ENCODE peak calls at places on chromosomes 4 and X, in nine cellular contexts. One of them, this sample, is unnamed.

GRCh38 chr4:61500883-61501282 is 300.8 kb downstream of the ADGRL3 start:
- DNase-seq in activated CD8-positive, alpha-beta memory T cell treated with anti-CD3 and anti-CD28 coated beads, Interleukin-2, amount 50 U/mL, for 48 hours: no peak
- DNase-seq in NCI-H510A: no peak
- DNase-seq in NCI-H1417: no peak
- DNase-seq in NAMALWA: no peak
- DNase-seq in iPS-NIHi11: no peak
- DNase-seq in GM13976: no peak
- DNase-seq in stimulated activated CD4-positive, alpha-beta T cell treated with anti-CD3 and anti-CD28 coated beads, Interleukin-2, amount 100 ng/mL, for 24 hours: no peak
- DNase-seq in PC-3: peak
- DNase-seq in this sample: peak

GRCh38 chr4:788006-788635 is 37.8 kb downstream of the CPLX1 start:
- DNase-seq in activated CD8-positive, alpha-beta memory T cell treated with anti-CD3 and anti-CD28 coated beads, Interleukin-2, amount 50 U/mL, for 48 hours: no peak
- DNase-seq in NCI-H510A: no peak
- DNase-seq in NCI-H1417: no peak
- DNase-seq in NAMALWA: no peak
- DNase-seq in iPS-NIHi11: no peak
- DNase-seq in GM13976: no peak
- DNase-seq in stimulated activated CD4-positive, alpha-beta T cell treated with anti-CD3 and anti-CD28 coated beads, Interleukin-2, amount 100 ng/mL, for 24 hours: no peak
- DNase-seq in PC-3: no peak
- DNase-seq in this sample: no peak

GRCh38 chrX:120790118-120790517 is 85.5 kb downstream of the CT47B1 start:
- DNase-seq in activated CD8-positive, alpha-beta memory T cell treated with anti-CD3 and anti-CD28 coated beads, Interleukin-2, amount 50 U/mL, for 48 hours: no peak
- DNase-seq in NCI-H510A: peak
- DNase-seq in NCI-H1417: peak
- DNase-seq in NAMALWA: peak
- DNase-seq in iPS-NIHi11: peak
- DNase-seq in GM13976: peak
- DNase-seq in stimulated activated CD4-positive, alpha-beta T cell treated with anti-CD3 and anti-CD28 coated beads, Interleukin-2, amount 100 ng/mL, for 24 hours: peak
- DNase-seq in PC-3: peak
- DNase-seq in this sample: peak

GRCh38 chrX:32708542-32708941 is 502.8 kb downstream of the DMD start:
- DNase-seq in activated CD8-positive, alpha-beta memory T cell treated with anti-CD3 and anti-CD28 coated beads, Interleukin-2, amount 50 U/mL, for 48 hours: no peak
- DNase-seq in NCI-H510A: no peak
- DNase-seq in NCI-H1417: no peak
- DNase-seq in NAMALWA: no peak
- DNase-seq in iPS-NIHi11: no peak
- DNase-seq in GM13976: no peak
- DNase-seq in stimulated activated CD4-positive, alpha-beta T cell treated with anti-CD3 and anti-CD28 coated beads, Interleukin-2, amount 100 ng/mL, for 24 hours: no peak
- DNase-seq in PC-3: no peak
- DNase-seq in this sample: no peak

GRCh38 chr4:74311696-74312313 is 3.5 kb downstream of the EPGN start:
- DNase-seq in activated CD8-positive, alpha-beta memory T cell treated with anti-CD3 and anti-CD28 coated beads, Interleukin-2, amount 50 U/mL, for 48 hours: no peak
- DNase-seq in NCI-H510A: peak
- DNase-seq in NCI-H1417: peak
- DNase-seq in NAMALWA: peak
- DNase-seq in iPS-NIHi11: peak
- DNase-seq in GM13976: peak
- DNase-seq in stimulated activated CD4-positive, alpha-beta T cell treated with anti-CD3 and anti-CD28 coated beads, Interleukin-2, amount 100 ng/mL, for 24 hours: no peak
- DNase-seq in PC-3: peak
- DNase-seq in this sample: peak

GRCh38 chr4:124631760-124632159 is 80.8 kb downstream of the ANKRD50 start:
- DNase-seq in activated CD8-positive, alpha-beta memory T cell treated with anti-CD3 and anti-CD28 coated beads, Interleukin-2, amount 50 U/mL, for 48 hours: no peak
- DNase-seq in NCI-H510A: no peak
- DNase-seq in NCI-H1417: no peak
- DNase-seq in NAMALWA: no peak
- DNase-seq in iPS-NIHi11: peak
- DNase-seq in GM13976: no peak
- DNase-seq in stimulated activated CD4-positive, alpha-beta T cell treated with anti-CD3 and anti-CD28 coated beads, Interleukin-2, amount 100 ng/mL, for 24 hours: no peak
- DNase-seq in PC-3: peak
- DNase-seq in this sample: peak

GRCh38 chrX:118974088-118974907 is at the start of gene LONRF3:
- DNase-seq in activated CD8-positive, alpha-beta memory T cell treated with anti-CD3 and anti-CD28 coated beads, Interleukin-2, amount 50 U/mL, for 48 hours: peak
- DNase-seq in NCI-H510A: peak
- DNase-seq in NCI-H1417: no peak
- DNase-seq in NAMALWA: no peak
- DNase-seq in iPS-NIHi11: peak
- DNase-seq in GM13976: peak
- DNase-seq in stimulated activated CD4-positive, alpha-beta T cell treated with anti-CD3 and anti-CD28 coated beads, Interleukin-2, amount 100 ng/mL, for 24 hours: peak
- DNase-seq in PC-3: peak
- DNase-seq in this sample: peak

GRCh38 chr4:52370576-52370975 is 288.5 kb downstream of the USP46 start:
- DNase-seq in activated CD8-positive, alpha-beta memory T cell treated with anti-CD3 and anti-CD28 coated beads, Interleukin-2, amount 50 U/mL, for 48 hours: no peak
- DNase-seq in NCI-H510A: no peak
- DNase-seq in NCI-H1417: no peak
- DNase-seq in NAMALWA: peak
- DNase-seq in iPS-NIHi11: no peak
- DNase-seq in GM13976: no peak
- DNase-seq in stimulated activated CD4-positive, alpha-beta T cell treated with anti-CD3 and anti-CD28 coated beads, Interleukin-2, amount 100 ng/mL, for 24 hours: no peak
- DNase-seq in PC-3: no peak
- DNase-seq in this sample: no peak

GRCh38 chr4:102139132-102139573 is 206.1 kb downstream of the SLC39A8 start:
- DNase-seq in activated CD8-positive, alpha-beta memory T cell treated with anti-CD3 and anti-CD28 coated beads, Interleukin-2, amount 50 U/mL, for 48 hours: no peak
- DNase-seq in NCI-H510A: no peak
- DNase-seq in NCI-H1417: no peak
- DNase-seq in NAMALWA: no peak
- DNase-seq in iPS-NIHi11: no peak
- DNase-seq in GM13976: no peak
- DNase-seq in stimulated activated CD4-positive, alpha-beta T cell treated with anti-CD3 and anti-CD28 coated beads, Interleukin-2, amount 100 ng/mL, for 24 hours: no peak
- DNase-seq in PC-3: peak
- DNase-seq in this sample: peak

GRCh38 chr4:172083236-172083635 is 270.0 kb downstream of the GALNTL6 start:
- DNase-seq in activated CD8-positive, alpha-beta memory T cell treated with anti-CD3 and anti-CD28 coated beads, Interleukin-2, amount 50 U/mL, for 48 hours: no peak
- DNase-seq in NCI-H510A: no peak
- DNase-seq in NCI-H1417: no peak
- DNase-seq in NAMALWA: no peak
- DNase-seq in iPS-NIHi11: no peak
- DNase-seq in GM13976: no peak
- DNase-seq in stimulated activated CD4-positive, alpha-beta T cell treated with anti-CD3 and anti-CD28 coated beads, Interleukin-2, amount 100 ng/mL, for 24 hours: no peak
- DNase-seq in PC-3: no peak
- DNase-seq in this sample: no peak

This sample was measured in epithelial cell of esophagus.